ENCODE peak calls at places on chromosomes 4 and X, in four cellular contexts. One of them, this sample, is unnamed.

GRCh38 chr4:89469930-89470375 is 162.4 kb upstream of the GPRIN3 start:
- DNase-seq in endothelial cell of umbilical vein: peak
- DNase-seq in astrocyte: peak
- DNase-seq in astrocyte of the spinal cord: peak
- DNase-seq in this sample: peak

GRCh38 chrX:66074920-66075879 is 35.3 kb upstream of the VSIG4 start:
- DNase-seq in endothelial cell of umbilical vein: no peak
- DNase-seq in astrocyte: no peak
- DNase-seq in astrocyte of the spinal cord: no peak
- DNase-seq in this sample: peak

GRCh38 chrX:1212532-1212931 is at the start of gene CRLF2:
- DNase-seq in endothelial cell of umbilical vein: no peak
- DNase-seq in astrocyte: no peak
- DNase-seq in astrocyte of the spinal cord: no peak
- DNase-seq in this sample: peak

GRCh38 chr4:139568206-139568969 is 12.4 kb upstream of the SETD7 start:
- DNase-seq in endothelial cell of umbilical vein: no peak
- DNase-seq in astrocyte: no peak
- DNase-seq in astrocyte of the spinal cord: no peak
- DNase-seq in this sample: no peak

GRCh38 chr4:188154668-188155423 is 15.6 kb downstream of the TRIML1 start:
- DNase-seq in astrocyte of the spinal cord: no peak
- DNase-seq in astrocyte: no peak
- DNase-seq in endothelial cell of umbilical vein: no peak
- DNase-seq in this sample: no peak

GRCh38 chr4:81913427-81913878 is 441.7 kb upstream of the RASGEF1B start:
- DNase-seq in astrocyte: no peak
- DNase-seq in astrocyte of the spinal cord: peak
- DNase-seq in endothelial cell of umbilical vein: peak
- DNase-seq in this sample: peak

GRCh38 chrX:41688835-41689234 is at the start of gene GPR34:
- DNase-seq in astrocyte: no peak
- DNase-seq in astrocyte of the spinal cord: no peak
- DNase-seq in endothelial cell of umbilical vein: no peak
- DNase-seq in this sample: no peak

GRCh38 chr4:189940178-189941004 is at the start of gene FRG1:
- DNase-seq in endothelial cell of umbilical vein: peak
- DNase-seq in astrocyte of the spinal cord: peak
- DNase-seq in astrocyte: peak
- DNase-seq in this sample: peak

GRCh38 chr4:109682875-109683274 is 20.4 kb downstream of the CASP6 start:
- DNase-seq in astrocyte: no peak
- DNase-seq in astrocyte of the spinal cord: no peak
- DNase-seq in endothelial cell of umbilical vein: no peak
- DNase-seq in this sample: no peak

GRCh38 chr4:25351777-25352421 is 25.2 kb upstream of the ANAPC4 start:
- DNase-seq in endothelial cell of umbilical vein: peak
- DNase-seq in astrocyte: peak
- DNase-seq in astrocyte of the spinal cord: peak
- DNase-seq in this sample: peak

GRCh38 chrX:13419918-13420317 is 100.1 kb upstream of the ATXN3L start:
- DNase-seq in astrocyte of the spinal cord: no peak
- DNase-seq in astrocyte: no peak
- DNase-seq in endothelial cell of umbilical vein: no peak
- DNase-seq in this sample: no peak

GRCh38 chrX:34918856-34919255 is 23.7 kb upstream of the FAM47B start:
- DNase-seq in astrocyte: peak
- DNase-seq in endothelial cell of umbilical vein: peak
- DNase-seq in astrocyte of the spinal cord: peak
- DNase-seq in this sample: peak

GRCh38 chr4:138175337-138175794 is 66.8 kb downstream of the SLC7A11 start:
- DNase-seq in astrocyte of the spinal cord: no peak
- DNase-seq in astrocyte: peak
- DNase-seq in endothelial cell of umbilical vein: peak
- DNase-seq in this sample: peak

GRCh38 chrX:93791304-93791703 is 117.3 kb downstream of the FAM133A start:
- DNase-seq in astrocyte: no peak
- DNase-seq in astrocyte of the spinal cord: no peak
- DNase-seq in endothelial cell of umbilical vein: no peak
- DNase-seq in this sample: no peak

GRCh38 chr4:77861500-77861899 is 1.1 kb upstream of the MRPL1 start:
- DNase-seq in endothelial cell of umbilical vein: no peak
- DNase-seq in astrocyte: peak
- DNase-seq in astrocyte of the spinal cord: no peak
- DNase-seq in this sample: peak

GRCh38 chr4:10114607-10115006 is 2.0 kb downstream of the WDR1 start:
- DNase-seq in astrocyte of the spinal cord: no peak
- DNase-seq in astrocyte: no peak
- DNase-seq in endothelial cell of umbilical vein: no peak
- DNase-seq in this sample: no peak

GRCh38 chr4:121208571-121208970 is 44.5 kb upstream of the TNIP3 start:
- DNase-seq in endothelial cell of umbilical vein: no peak
- DNase-seq in astrocyte of the spinal cord: no peak
- DNase-seq in astrocyte: no peak
- DNase-seq in this sample: no peak

GRCh38 chrX:45715787-45716186 is 515.1 kb upstream of the DIPK2B start:
- DNase-seq in endothelial cell of umbilical vein: peak
- DNase-seq in astrocyte: peak
- DNase-seq in astrocyte of the spinal cord: peak
- DNase-seq in this sample: peak

GRCh38 chrX:148670277-148670676 is 169.9 kb downstream of the AFF2 start:
- DNase-seq in astrocyte: no peak
- DNase-seq in endothelial cell of umbilical vein: no peak
- DNase-seq in astrocyte of the spinal cord: no peak
- DNase-seq in this sample: no peak

GRCh38 chrX:69107231-69107739 is 58.0 kb downstream of the PJA1 start:
- DNase-seq in endothelial cell of umbilical vein: no peak
- DNase-seq in astrocyte of the spinal cord: no peak
- DNase-seq in astrocyte: no peak
- DNase-seq in this sample: no peak

GRCh38 chr4:15942283-15942682 is 3.7 kb upstream of the FGFBP1 start:
- DNase-seq in endothelial cell of umbilical vein: no peak
- DNase-seq in astrocyte: no peak
- DNase-seq in astrocyte of the spinal cord: no peak
- DNase-seq in this sample: no peak

GRCh38 chr4:84547211-84547610 is 35.7 kb upstream of the CDS1 start:
- DNase-seq in astrocyte: no peak
- DNase-seq in astrocyte of the spinal cord: no peak
- DNase-seq in endothelial cell of umbilical vein: no peak
- DNase-seq in this sample: peak

GRCh38 chrX:96407043-96407442 is 277.6 kb upstream of the DIAPH2 start:
- DNase-seq in endothelial cell of umbilical vein: peak
- DNase-seq in astrocyte: peak
- DNase-seq in astrocyte of the spinal cord: peak
- DNase-seq in this sample: peak
- H3K4me3 ChIP-seq in endothelial cell of umbilical vein: no peak
- H3K4me3 ChIP-seq in astrocyte: no peak
- H3K4me3 ChIP-seq in astrocyte of the spinal cord: no peak
- H3K4me3 ChIP-seq in this sample: no peak

DNA sequence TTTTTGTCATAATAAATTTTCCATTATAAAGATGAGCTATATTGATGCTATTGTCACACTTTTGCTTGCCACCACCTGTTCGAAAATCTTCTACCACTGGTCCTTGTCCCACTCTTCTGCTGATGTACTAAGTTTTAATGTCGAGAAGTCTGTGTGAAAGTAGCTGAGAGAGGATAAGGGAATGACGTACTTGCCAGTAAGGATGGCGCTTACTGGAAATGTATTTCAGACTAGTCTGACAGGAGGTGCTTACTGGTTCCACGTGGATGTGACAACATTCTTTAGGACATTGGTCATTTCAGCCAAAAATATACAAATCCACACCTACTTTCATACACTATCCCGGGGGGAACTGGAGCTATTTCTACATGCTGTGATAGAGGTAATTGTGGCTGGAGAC is 132.7 kb upstream of the NR3C2 start:
- DNase-seq in astrocyte of the spinal cord: no peak
- DNase-seq in astrocyte: no peak
- DNase-seq in endothelial cell of umbilical vein: no peak
- DNase-seq in this sample: no peak
- H3K4me3 ChIP-seq in astrocyte of the spinal cord: no peak
- H3K4me3 ChIP-seq in astrocyte: no peak
- H3K4me3 ChIP-seq in endothelial cell of umbilical vein: no peak
- H3K4me3 ChIP-seq in this sample: no peak

GRCh38 chr4:126916626-126917140 is 716.1 kb upstream of the INTU start:
- DNase-seq in astrocyte: peak
- DNase-seq in astrocyte of the spinal cord: peak
- DNase-seq in endothelial cell of umbilical vein: no peak
- DNase-seq in this sample: peak
- H3K4me3 ChIP-seq in astrocyte: peak
- H3K4me3 ChIP-seq in astrocyte of the spinal cord: no peak
- H3K4me3 ChIP-seq in endothelial cell of umbilical vein: no peak
- H3K4me3 ChIP-seq in this sample: peak

DNA sequence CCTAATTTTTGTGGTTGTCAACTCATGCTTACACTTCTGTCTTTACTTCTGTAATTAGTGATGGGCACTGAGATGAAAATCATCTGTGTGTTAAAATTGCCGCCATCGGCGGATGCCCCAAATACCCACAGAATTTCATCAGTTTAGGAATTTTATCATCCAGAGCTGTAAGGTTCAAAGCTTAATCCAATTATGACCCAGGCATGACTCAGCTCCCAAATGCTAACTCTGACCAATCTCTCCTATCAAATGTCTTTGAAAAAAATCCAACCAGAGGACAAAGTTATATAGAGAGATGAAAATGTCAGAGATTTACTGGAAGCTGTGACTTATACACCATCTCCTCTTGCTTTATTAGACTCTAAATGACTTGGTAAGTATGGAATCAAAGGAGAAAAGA is 1048.7 kb upstream of the PRKX start:
- DNase-seq in endothelial cell of umbilical vein: no peak
- DNase-seq in astrocyte of the spinal cord: no peak
- DNase-seq in astrocyte: no peak
- DNase-seq in this sample: no peak
- H3K4me3 ChIP-seq in endothelial cell of umbilical vein: no peak
- H3K4me3 ChIP-seq in astrocyte of the spinal cord: no peak
- H3K4me3 ChIP-seq in astrocyte: no peak
- H3K4me3 ChIP-seq in this sample: no peak

GRCh38 chr4:145732001-145732400 is 52.1 kb downstream of the C4orf51 start:
- DNase-seq in astrocyte: no peak
- DNase-seq in endothelial cell of umbilical vein: peak
- DNase-seq in astrocyte of the spinal cord: no peak
- DNase-seq in this sample: no peak
- H3K4me3 ChIP-seq in astrocyte: no peak
- H3K4me3 ChIP-seq in endothelial cell of umbilical vein: no peak
- H3K4me3 ChIP-seq in astrocyte of the spinal cord: no peak
- H3K4me3 ChIP-seq in this sample: peak

DNA sequence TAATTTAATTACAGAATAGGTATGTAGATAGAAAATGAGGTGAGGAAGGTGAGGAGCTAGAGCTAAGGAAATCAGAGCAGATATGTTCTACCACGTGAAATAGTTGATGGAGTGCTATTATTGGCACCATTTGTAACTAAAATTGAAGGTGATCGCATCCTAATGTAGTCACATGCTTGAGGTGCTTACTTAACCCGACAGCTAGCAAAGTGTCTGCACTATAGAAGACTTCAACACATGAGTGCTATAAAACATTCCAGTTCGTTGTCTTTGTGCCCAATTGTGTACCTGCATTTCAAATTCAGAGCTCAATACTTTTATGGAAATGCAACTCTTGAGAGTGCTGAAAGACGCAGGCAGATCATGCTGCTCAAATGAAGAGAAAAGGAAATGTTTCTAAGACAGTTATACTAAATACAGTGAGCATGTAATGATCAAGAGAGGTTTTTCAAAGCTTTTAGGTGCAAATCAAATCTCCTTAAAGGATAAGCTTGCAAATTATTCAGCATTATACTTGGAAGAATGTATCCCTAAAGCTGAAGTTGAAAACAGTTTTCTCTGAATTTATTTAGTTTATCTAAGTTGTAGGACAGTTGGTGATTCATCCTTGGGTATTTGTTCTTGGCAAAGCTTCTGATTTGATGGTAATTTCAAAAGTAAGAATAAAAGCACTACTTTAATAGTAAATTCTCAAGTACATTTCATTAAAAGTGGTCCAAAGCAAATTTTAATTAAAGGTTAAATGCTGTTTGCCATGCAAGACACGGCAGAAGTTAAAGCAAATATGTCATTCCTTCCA is 223.9 kb upstream of the EPHA5 start:
- DNase-seq in endothelial cell of umbilical vein: no peak
- DNase-seq in astrocyte of the spinal cord: peak
- DNase-seq in astrocyte: peak
- DNase-seq in this sample: peak
- H3K4me3 ChIP-seq in endothelial cell of umbilical vein: no peak
- H3K4me3 ChIP-seq in astrocyte of the spinal cord: no peak
- H3K4me3 ChIP-seq in astrocyte: no peak
- H3K4me3 ChIP-seq in this sample: no peak

GRCh38 chrX:136147320-136147901 is at the start of gene FHL1:
- DNase-seq in endothelial cell of umbilical vein: peak
- DNase-seq in astrocyte of the spinal cord: no peak
- DNase-seq in astrocyte: no peak
- DNase-seq in this sample: no peak

GRCh38 chrX:136146614-136147319 is 566 bp upstream of the FHL1 start:
- DNase-seq in astrocyte: no peak
- DNase-seq in endothelial cell of umbilical vein: peak
- DNase-seq in astrocyte of the spinal cord: no peak
- DNase-seq in this sample: no peak

GRCh38 chrX:136143714-136144113 is 3.6 kb upstream of the FHL1 start:
- DNase-seq in endothelial cell of umbilical vein: no peak
- DNase-seq in astrocyte of the spinal cord: no peak
- DNase-seq in astrocyte: no peak
- DNase-seq in this sample: no peak

GRCh38 chrX:136147966-136148365 is 633 bp downstream of the FHL1 start:
- DNase-seq in astrocyte of the spinal cord: no peak
- DNase-seq in astrocyte: no peak
- DNase-seq in endothelial cell of umbilical vein: no peak
- DNase-seq in this sample: no peak

DNA sequence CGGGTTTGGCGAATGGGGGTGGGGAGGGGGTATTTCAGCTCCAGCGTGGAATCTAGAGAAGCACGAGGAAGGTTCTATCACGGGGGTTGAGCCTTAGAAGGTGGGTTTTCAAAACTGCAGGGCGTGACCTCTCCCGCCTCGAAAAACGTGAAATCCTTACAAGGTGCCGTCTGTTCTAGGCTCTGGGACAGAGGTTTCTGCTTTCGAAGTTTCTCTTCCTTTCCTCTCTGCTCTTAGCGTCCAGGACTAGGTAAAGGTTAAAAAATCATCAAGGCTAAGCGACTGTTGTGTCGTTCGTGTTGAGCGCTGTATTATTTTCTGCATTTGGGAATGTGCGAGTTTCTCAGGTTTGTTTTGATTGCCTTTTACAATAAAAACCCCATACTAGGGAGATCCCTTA is 1.1 kb downstream of the FHL1 start:
- DNase-seq in astrocyte: no peak
- DNase-seq in endothelial cell of umbilical vein: no peak
- DNase-seq in astrocyte of the spinal cord: no peak
- DNase-seq in this sample: no peak
- H3K4me3 ChIP-seq in astrocyte: peak
- H3K4me3 ChIP-seq in endothelial cell of umbilical vein: peak
- H3K4me3 ChIP-seq in astrocyte of the spinal cord: peak
- H3K4me3 ChIP-seq in this sample: peak